ENCODE peak calls at places on chromosome 1, in seven cellular contexts. P is neuronal stem cell, G is endothelial cell of umbilical vein, B is mammary epithelial cell, N is OCI-LY7, X is trophoblast cell, E is GM23248. F is an unnamed sample.

GRCh38 chr1:147264158-147264768 is 21.8 kb downstream of the CHD1L start:
- DNase-seq in G (no peak), E (peak; percentile 93), P (no peak), N (no peak), X (peak; percentile 65), B (peak; percentile 67), F (peak; percentile 79)

GRCh38 chr1:204950353-204951001 is 79.8 kb downstream of the NFASC start:
- DNase-seq in N (no peak), E (no peak), G (no peak), P (no peak), B (no peak), X (no peak), F (no peak)

GRCh38 chr1:17010601-17011438 is 908 bp downstream of the ATP13A2 start:
- DNase-seq in E (peak; percentile 83), P (no peak), G (peak; percentile 58), X (no peak), B (peak; percentile 34), N (peak; percentile 39), F (peak; percentile 33)

GRCh38 chr1:206107168-206107544 is 10.0 kb downstream of the AVPR1B start:
- DNase-seq in B (no peak), P (no peak), X (no peak), G (no peak), E (no peak), N (no peak), F (no peak)

GRCh38 chr1:28185071-28185470 is 8.6 kb upstream of the PTAFR start:
- DNase-seq in N (no peak), E (no peak), B (no peak), G (no peak), X (no peak), P (no peak), F (no peak)

GRCh38 chr1:234666206-234666605 is 56.2 kb upstream of the IRF2BP2 start:
- DNase-seq in E (no peak), G (no peak), X (peak; percentile 9), B (no peak), N (no peak), P (no peak), F (no peak)

GRCh38 chr1:176241385-176242015 is 34.4 kb upstream of the COP1 start:
- DNase-seq in E (peak; percentile 96), G (peak; percentile 24), X (peak; percentile 50), N (no peak), P (no peak), B (peak; percentile 89), F (peak; percentile 34)

GRCh38 chr1:173638043-173639021 is 3.2 kb downstream of the TEX50 start:
- DNase-seq in G (no peak), E (no peak), N (no peak), B (no peak), X (no peak), P (no peak), F (no peak)

GRCh38 chr1:25063591-25064416 is 133.7 kb upstream of the RUNX3 start:
- DNase-seq in N (no peak), E (no peak), P (no peak), G (no peak), X (peak; percentile 27), B (no peak), F (no peak)

GRCh38 chr1:211697356-211697755 is 21.9 kb upstream of the NEK2 start:
- DNase-seq in E (no peak), B (no peak), X (no peak), N (peak; percentile 97), P (no peak), G (no peak), F (no peak)

GRCh38 chr1:150609726-150610125 is 19.7 kb downstream of the ENSA start:
- DNase-seq in N (no peak), P (no peak), X (no peak), B (no peak), E (peak; percentile 23), G (peak; percentile 59), F (peak; percentile 42)

GRCh38 chr1:145757420-145757819 is 38.1 kb downstream of the CD160 start:
- DNase-seq in G (no peak), E (peak; percentile 35), P (no peak), N (no peak), X (no peak), B (peak; percentile 6), F (no peak)

GRCh38 chr1:154866995-154867795 is 2.9 kb downstream of the KCNN3 start:
- DNase-seq in E (peak; percentile 93), B (no peak), X (peak; percentile 83), N (peak; percentile 51), G (peak; percentile 55), P (no peak), F (peak; percentile 24)

GRCh38 chr1:154869351-154870116 is 547 bp downstream of the KCNN3 start:
- DNase-seq in X (no peak), E (peak; percentile 68), N (no peak), P (no peak), B (no peak), G (peak; percentile 62), F (peak; percentile 13)

GRCh38 chr1:154870117-154870571 is at the start of gene KCNN3:
- DNase-seq in B (peak; percentile 87), X (peak; percentile 75), E (peak; percentile 91), P (peak; percentile 98), N (peak; percentile 97), G (peak; percentile 93), F (peak; percentile 79)

GRCh38 chr1:154866257-154866994 is 3.7 kb downstream of the KCNN3 start:
- DNase-seq in B (no peak), E (no peak), G (no peak), P (no peak), N (peak; percentile 47), X (no peak), F (no peak)

GRCh38 chr1:154867841-154868610 is 2.1 kb downstream of the KCNN3 start:
- DNase-seq in G (no peak), X (no peak), N (no peak), E (no peak), B (no peak), P (no peak), F (no peak)
- H3K4me3 ChIP-seq in G (peak overlapping the region; percentile 44), X (no peak overlapping the region), N (peak overlapping the region; percentile 63), E (no peak overlapping the region), B (no peak overlapping the region), P (peak overlapping the region; percentile 53), F (no peak overlapping the region)

DNA sequence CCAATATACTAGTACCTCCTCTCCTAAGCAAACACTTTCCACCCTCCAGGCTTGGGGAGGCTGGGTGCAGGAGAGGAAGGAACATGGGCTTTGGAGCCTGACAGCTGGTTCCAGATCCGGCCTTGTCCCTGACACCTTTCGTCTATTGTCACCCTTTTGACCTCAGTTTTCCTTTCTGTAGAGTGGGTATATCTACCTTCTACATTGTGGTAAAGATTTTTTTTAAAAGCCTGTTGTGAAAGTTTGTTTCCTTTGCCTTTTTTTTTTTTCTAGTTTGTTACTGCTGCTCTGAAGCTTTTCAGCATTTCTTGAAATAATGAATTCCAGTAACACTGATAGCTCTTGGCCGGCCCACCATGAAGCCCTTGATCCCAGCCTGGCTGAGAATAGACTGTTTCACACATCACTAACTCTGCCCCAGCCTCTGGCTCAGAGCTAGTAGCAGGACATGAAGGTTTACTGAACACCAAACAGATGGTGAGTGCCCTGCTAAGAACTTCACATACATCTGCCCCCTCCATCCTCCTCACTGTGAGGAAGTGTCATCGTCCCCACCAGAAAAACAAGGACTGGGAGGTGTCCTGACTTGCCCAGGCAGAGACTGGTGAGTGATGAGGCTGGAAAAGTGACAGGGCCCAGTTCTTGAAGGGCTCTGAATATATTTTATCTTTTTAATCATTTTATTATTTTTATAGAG is 33.1 kb upstream of the ID3 start:
- DNase-seq in B (peak; percentile 86), N (peak; percentile 83), X (peak; percentile 18), E (peak; percentile 35), P (no peak), G (no peak), F (no peak)
- H2AFZ ChIP-seq in B (no peak overlapping the region), N (no peak overlapping the region), X (no peak overlapping the region), E (peak overlapping the region; percentile 70), P (no peak overlapping the region), G (no peak overlapping the region), F (no peak overlapping the region)

GRCh38 chr1:18348354-18348753 is 132.4 kb upstream of the KLHDC7A start:
- DNase-seq in N (no peak), X (no peak), G (no peak), E (no peak), P (no peak), B (no peak), F (no peak)

GRCh38 chr1:18352640-18353245 is 128.0 kb upstream of the KLHDC7A start:
- DNase-seq in N (no peak), E (no peak), P (no peak), X (no peak), G (no peak), B (no peak), F (no peak)

GRCh38 chr1:18351735-18352134 is 129.0 kb upstream of the KLHDC7A start:
- DNase-seq in N (no peak), X (no peak), E (no peak), G (no peak), B (no peak), P (no peak), F (no peak)

GRCh38 chr1:18353528-18353927 is 127.2 kb upstream of the KLHDC7A start:
- DNase-seq in X (no peak), G (no peak), B (no peak), E (no peak), P (no peak), N (no peak), F (no peak)

DNA sequence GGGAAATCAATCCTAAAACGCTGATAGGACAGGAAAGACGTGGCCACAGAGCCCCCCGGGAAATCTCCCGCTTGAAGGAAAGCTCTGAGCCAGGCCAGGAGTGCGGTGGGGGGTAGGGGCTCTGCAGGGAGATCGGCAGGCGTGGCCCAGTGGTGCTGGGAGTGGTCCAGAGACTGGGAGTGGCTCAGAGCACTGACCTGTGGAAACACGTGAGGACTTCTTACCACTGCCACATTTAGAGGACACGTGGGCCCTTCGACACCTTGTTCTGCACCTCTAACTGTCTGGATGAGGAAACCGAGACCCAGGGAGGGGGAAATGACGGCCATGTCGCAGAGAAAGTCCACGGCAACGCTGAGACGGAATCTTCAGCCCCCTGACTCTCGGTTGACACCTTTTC is 129.9 kb upstream of the KLHDC7A start:
- DNase-seq in P (no peak), E (no peak), B (no peak), N (no peak), X (no peak), G (no peak), F (no peak)
- H3K4me3 ChIP-seq in P (no peak overlapping the region), E (no peak overlapping the region), B (no peak overlapping the region), N (no peak overlapping the region), X (no peak overlapping the region), G (no peak overlapping the region), F (no peak overlapping the region)

GRCh38 chr1:217881607-217882332 is 250.6 kb downstream of the SPATA17 start:
- DNase-seq in X (peak; percentile 8), B (no peak), G (no peak), N (no peak), P (no peak), E (peak; percentile 7), F (peak; percentile 24)
- H2AFZ ChIP-seq in X (no peak overlapping the region), B (no peak overlapping the region), G (no peak overlapping the region), N (no peak overlapping the region), P (no peak overlapping the region), E (no peak overlapping the region), F (no peak overlapping the region)

F was measured in fibroblast of lung.